ENCODE peak calls at places on chromosomes 4 and X, in ten cellular contexts. C is astrocyte of the cerebellum, P is ovary, N is coronary artery, O is Calu3, I is RWPE1, M is endothelial cell, T is BE2C, A is fibroblast of lung, E is NB4. X is an unnamed sample.

GRCh38 chrX:119266364-119266995 is 30.4 kb downstream of the PGRMC1 start:
- DNase-seq in M (peak), O (peak), C (peak), T (peak), I (peak), E (peak), N (no peak), A (no peak), P (no peak), X (no peak)

GRCh38 chr4:61772116-61772515 is 572.0 kb downstream of the ADGRL3 start:
- DNase-seq in P (no peak), E (no peak), N (no peak), A (peak), T (no peak), C (peak), M (no peak), O (peak), I (peak), X (no peak)

GRCh38 chrX:77527233-77528001 is 80.2 kb downstream of the FGF16 start:
- DNase-seq in A (no peak), N (no peak), T (peak), C (no peak), O (no peak), I (no peak), M (no peak), P (peak), E (no peak), X (no peak)

GRCh38 chr4:142817442-142817841 is 28.7 kb downstream of the INPP4B start:
- DNase-seq in E (peak), I (peak), N (no peak), T (no peak), A (peak), O (peak), C (peak), M (no peak), P (no peak), X (peak)

GRCh38 chrX:63658920-63659319 is 126.1 kb downstream of the ARHGEF9 start:
- DNase-seq in C (no peak), T (no peak), P (no peak), N (no peak), E (no peak), I (no peak), O (no peak), M (no peak), A (no peak), X (no peak)

GRCh38 chr4:109432676-109433075 is 939 bp upstream of the SEC24B start:
- DNase-seq in E (peak), P (no peak), C (peak), A (peak), O (no peak), T (no peak), M (no peak), N (no peak), I (no peak), X (peak)

GRCh38 chrX:17464196-17464595 is 89.2 kb downstream of the NHS start:
- DNase-seq in N (no peak), P (no peak), E (no peak), I (peak), M (no peak), T (no peak), O (no peak), C (no peak), A (peak), X (no peak)

GRCh38 chrX:2449135-2449886 is 51.5 kb downstream of the DHRSX start:
- DNase-seq in M (no peak), T (no peak), O (no peak), A (no peak), P (no peak), N (no peak), C (no peak), E (peak), I (no peak), X (no peak)

GRCh38 chrX:267771-268261 is 13.4 kb upstream of the PLCXD1 start:
- DNase-seq in O (no peak), T (no peak), P (peak), A (no peak), M (no peak), N (peak), C (no peak), I (no peak), E (no peak), X (no peak)

GRCh38 chrX:4263005-4263404 is 549.6 kb upstream of the PRKX start:
- DNase-seq in N (no peak), E (peak), P (no peak), A (no peak), O (peak), I (no peak), M (no peak), C (no peak), T (no peak), X (no peak)

GRCh38 chr4:19239565-19239964 is 1012.1 kb upstream of the SLIT2 start:
- DNase-seq in O (no peak), T (no peak), M (no peak), I (peak), N (no peak), C (peak), P (no peak), E (no peak), A (peak), X (no peak)

GRCh38 chr4:2800691-2801596 is 8.1 kb downstream of the SH3BP2 start:
- DNase-seq in O (peak), M (peak), E (peak), I (no peak), P (peak), C (peak), N (no peak), T (peak), A (peak), X (no peak)

GRCh38 chrX:153064061-153064460 is 7.8 kb downstream of the PNMA3 start:
- DNase-seq in E (no peak), N (no peak), I (no peak), T (no peak), M (no peak), C (no peak), O (no peak), A (no peak), P (no peak), X (no peak)

GRCh38 chrX:53556868-53557267 is 122.7 kb upstream of the HSD17B10 start:
- DNase-seq in T (no peak), C (no peak), P (no peak), E (no peak), M (no peak), O (no peak), I (no peak), A (no peak), N (peak), X (no peak)

GRCh38 chr4:22743290-22743689 is 50.6 kb downstream of the GBA3 start:
- DNase-seq in I (no peak), C (no peak), A (no peak), T (no peak), P (no peak), E (no peak), O (no peak), N (no peak), M (no peak), X (no peak)

GRCh38 chr4:84920591-84920990 is 45.9 kb downstream of the WDFY3 start:
- DNase-seq in O (no peak), C (peak), N (no peak), E (peak), T (no peak), A (peak), P (no peak), I (peak), M (no peak), X (peak)

GRCh38 chr4:150236626-150237025 is 158.4 kb downstream of the DCLK2 start:
- DNase-seq in I (no peak), E (no peak), N (no peak), T (no peak), M (no peak), C (no peak), P (no peak), O (no peak), A (peak), X (no peak)

GRCh38 chrX:119755981-119756533 is 2.3 kb upstream of the SOWAHD start:
- DNase-seq in N (no peak), P (no peak), I (no peak), O (no peak), C (no peak), E (peak), T (no peak), M (no peak), A (no peak), X (no peak)

GRCh38 chrX:133609151-133609550 is 193.9 kb upstream of the GPC4 start:
- DNase-seq in P (no peak), M (no peak), T (no peak), N (no peak), E (no peak), A (peak), C (no peak), I (no peak), O (no peak), X (no peak)

GRCh38 chrX:150569155-150569477 is 695 bp downstream of the MTM1 start:
- DNase-seq in E (peak), I (no peak), O (no peak), T (no peak), C (no peak), N (no peak), P (peak), A (no peak), M (no peak), X (no peak)

GRCh38 chr4:44446191-44446590 is 2.4 kb downstream of the KCTD8 start:
- DNase-seq in T (no peak), N (no peak), M (no peak), E (no peak), C (no peak), I (peak), P (no peak), A (peak), O (no peak), X (no peak)

GRCh38 chr4:71729856-71730255 is 54.0 kb downstream of the GC start:
- DNase-seq in I (no peak), M (no peak), N (no peak), O (no peak), C (no peak), P (no peak), T (no peak), A (no peak), E (no peak), X (no peak)

GRCh38 chr4:2796261-2797187 is 3.6 kb downstream of the SH3BP2 start:
- DNase-seq in M (peak), C (no peak), P (peak), T (peak), O (peak), A (peak), E (peak), I (peak), N (no peak), X (no peak)

GRCh38 chrX:75230296-75230695 is 43.6 kb upstream of the UPRT start:
- DNase-seq in M (no peak), T (no peak), C (no peak), I (no peak), O (no peak), P (no peak), A (no peak), E (no peak), N (no peak), X (no peak)

GRCh38 chr4:186015212-186015817 is 53.6 kb upstream of the TLR3 start:
- DNase-seq in I (no peak), E (no peak), P (no peak), O (no peak), C (no peak), N (no peak), M (no peak), A (no peak), T (peak), X (no peak)

GRCh38 chrX:121389976-121390709 is 342.7 kb downstream of the GLUD2 start:
- DNase-seq in P (no peak), O (peak), I (peak), C (peak), M (no peak), N (no peak), E (no peak), T (no peak), A (peak), X (no peak)

GRCh38 chr4:102578819-102579218 is 77.7 kb downstream of the NFKB1 start:
- DNase-seq in T (no peak), N (no peak), O (no peak), A (no peak), C (no peak), M (peak), I (no peak), P (no peak), E (peak), X (no peak)

GRCh38 chrX:130770615-130771014 is 132.4 kb downstream of the ENOX2 start:
- DNase-seq in E (peak), N (no peak), O (no peak), I (peak), C (peak), T (no peak), M (no peak), A (peak), P (no peak), X (no peak)

GRCh38 chr4:39096847-39097246 is 34.8 kb downstream of the KLHL5 start:
- DNase-seq in T (no peak), M (no peak), E (peak), O (no peak), P (no peak), I (no peak), C (no peak), A (no peak), N (no peak), X (no peak)

DNA sequence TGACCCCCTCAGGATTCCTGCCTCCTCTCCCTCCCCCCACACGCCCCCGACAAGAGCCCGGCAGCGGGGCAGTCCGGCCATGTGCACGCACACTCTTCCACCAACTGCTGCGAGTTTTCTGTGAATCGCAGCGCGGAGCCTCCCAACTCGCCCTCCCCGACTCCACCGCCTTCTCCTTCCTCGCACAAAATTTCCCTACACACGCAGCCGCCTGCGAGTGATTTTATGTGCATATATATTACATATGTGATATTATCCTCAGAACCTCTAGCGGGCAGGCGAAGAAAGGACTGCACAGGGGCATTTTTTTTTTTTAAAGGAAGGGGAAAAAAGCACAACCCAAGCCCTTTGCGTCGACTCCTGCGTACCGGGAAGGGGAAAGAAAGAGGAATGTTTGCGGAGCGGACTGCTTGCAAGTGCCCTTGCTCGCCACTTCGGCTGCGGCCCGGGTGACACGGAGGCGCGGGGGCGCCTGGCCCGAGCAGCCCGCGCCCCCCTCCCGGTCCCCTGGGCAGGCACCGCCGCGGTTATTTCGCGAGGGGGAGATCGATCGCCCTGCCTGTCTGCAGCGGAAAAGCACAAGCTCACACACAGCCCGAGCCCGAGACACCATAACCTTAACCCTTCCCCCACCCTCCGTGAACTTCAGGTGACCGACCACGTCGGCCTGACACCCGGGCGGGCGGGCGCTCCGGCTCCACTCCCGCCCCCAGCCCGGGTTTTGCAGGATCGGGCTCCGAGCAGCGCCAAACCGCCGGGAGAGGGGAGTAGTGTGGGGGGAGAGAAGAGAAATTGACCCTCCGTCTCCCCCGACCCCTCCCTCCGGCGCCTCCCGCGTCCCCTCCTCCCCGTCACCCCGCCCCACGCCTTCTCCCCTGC is 2.2 kb downstream of the ZNF827 start:
- DNase-seq in I (peak), E (peak), T (peak), M (peak), P (peak), N (peak), A (peak), C (no peak), O (peak), X (no peak)
- TF ChIP-seq CTCF in I (peak), E (no peak), T (peak), M (peak), P (no peak), N (no peak), A (peak), C (peak), O (no peak), X (peak)

GRCh38 chr4:55079451-55080173 is 45.8 kb downstream of the KDR start:
- DNase-seq in C (no peak), T (no peak), P (no peak), I (no peak), A (peak), M (no peak), E (no peak), N (no peak), O (no peak), X (no peak)
- TF ChIP-seq CTCF in C (no peak), T (no peak), P (no peak), I (no peak), A (no peak), M (no peak), E (no peak), N (no peak), O (no peak), X (no peak)

DNA sequence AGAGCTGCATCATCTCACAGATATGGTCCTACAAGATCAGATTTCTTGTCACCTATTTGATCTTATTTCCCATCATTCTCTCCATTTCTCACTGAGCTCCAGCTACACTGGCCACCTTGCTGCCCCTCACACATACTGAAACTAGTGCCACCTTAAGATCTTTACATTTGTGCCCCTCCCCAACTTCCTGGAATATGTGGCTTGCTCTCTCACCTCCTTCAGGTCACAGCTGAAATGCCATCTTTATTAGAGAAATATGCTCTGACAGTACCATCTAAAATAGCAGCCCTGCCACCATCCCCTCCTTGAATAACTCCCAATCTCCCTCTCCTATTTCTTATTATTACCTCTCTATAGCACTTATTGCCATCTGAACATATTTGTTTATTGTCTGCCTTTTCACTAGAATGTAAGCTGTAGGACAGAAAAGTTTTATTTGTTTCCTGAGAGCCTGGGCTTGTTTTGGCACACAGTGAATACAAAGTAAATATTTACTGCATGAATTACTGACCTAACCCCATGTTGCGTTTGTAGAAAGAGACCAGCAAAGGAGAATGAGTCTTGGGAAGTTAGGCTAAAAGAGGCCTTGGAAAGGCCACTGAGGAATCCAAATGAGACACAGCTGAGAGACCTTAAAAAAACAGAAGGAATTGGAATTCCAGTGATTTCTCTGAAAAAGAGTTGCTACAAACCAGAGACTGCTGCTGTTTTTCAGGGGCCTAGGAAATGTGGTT is 22.7 kb downstream of the DYNLT3 start:
- DNase-seq in O (no peak), C (no peak), P (no peak), N (no peak), A (no peak), M (no peak), T (no peak), I (no peak), E (peak), X (no peak)
- TF ChIP-seq CTCF in O (no peak), C (no peak), P (no peak), N (no peak), A (no peak), M (no peak), T (no peak), I (no peak), E (no peak), X (no peak)

GRCh38 chr4:54741161-54741560 is 83.4 kb downstream of the KIT start:
- DNase-seq in N (no peak), C (no peak), A (no peak), E (no peak), I (no peak), M (no peak), P (no peak), T (no peak), O (no peak), X (no peak)
- TF ChIP-seq CTCF in N (no peak), C (no peak), A (no peak), E (no peak), I (no peak), M (no peak), P (no peak), T (no peak), O (no peak), X (no peak)

GRCh38 chr4:86791126-86791525 is 58.1 kb downstream of the SLC10A6 start:
- DNase-seq in O (no peak), A (no peak), P (no peak), N (no peak), T (peak), M (peak), C (no peak), I (no peak), E (peak), X (no peak)
- TF ChIP-seq CTCF in O (no peak), A (no peak), P (no peak), N (no peak), T (peak), M (no peak), C (no peak), I (no peak), E (no peak), X (no peak)

GRCh38 chr4:110586137-110586850 is 36.6 kb downstream of the PITX2 start:
- DNase-seq in E (peak), O (no peak), C (peak), A (peak), N (no peak), T (no peak), I (peak), M (no peak), P (no peak), X (peak)
- TF ChIP-seq CTCF in E (peak), O (peak), C (peak), A (peak), N (no peak), T (peak), I (peak), M (no peak), P (no peak), X (peak)

X was measured in AG09319.